ENCODE peak calls at places on chromosomes 12 and 14, in four cellular contexts. L, Z, W and B are unnamed samples.

GRCh38 chr12:70885952-70886351 is 34.6 kb downstream of the PTPRR start:
- DNase-seq in L (no peak), Z (peak), W (no peak), B (no peak)

GRCh38 chr12:28023156-28023887 is 50.8 kb upstream of the PTHLH start:
- DNase-seq in L (no peak), Z (peak), W (no peak), B (peak)

GRCh38 chr14:102474934-102475333 is 34.6 kb downstream of the ANKRD9 start:
- DNase-seq in L (no peak), Z (no peak), W (peak), B (no peak)

GRCh38 chr14:76977793-76978730 is 50.4 kb downstream of the IRF2BPL start:
- DNase-seq in L (no peak), Z (peak), W (peak), B (peak)

GRCh38 chr12:71061451-71061850 is 96.3 kb downstream of the TSPAN8 start:
- DNase-seq in L (no peak), Z (no peak), W (no peak), B (no peak)

GRCh38 chr14:36717363-36717762 is 55.7 kb downstream of the PAX9 start:
- DNase-seq in L (no peak), Z (no peak), W (no peak), B (no peak)

GRCh38 chr14:32883189-32883588 is 55.5 kb upstream of the NPAS3 start:
- DNase-seq in L (no peak), Z (peak), W (no peak), B (peak)

GRCh38 chr12:12398026-12398859 is 41.4 kb downstream of the BORCS5 start:
- DNase-seq in L (peak), Z (peak), W (peak), B (peak)

GRCh38 chr14:59679872-59680271 is 103.3 kb upstream of the CCDC175 start:
- DNase-seq in L (no peak), Z (peak), W (no peak), B (peak)

GRCh38 chr14:41154143-41154807 is 452.4 kb upstream of the LRFN5 start:
- DNase-seq in L (no peak), Z (no peak), W (no peak), B (no peak)

GRCh38 chr12:46492471-46493351 is 120.1 kb upstream of the SLC38A2 start:
- DNase-seq in L (no peak), Z (peak), W (no peak), B (peak)

GRCh38 chr12:107369679-107370078 is 276.3 kb upstream of the CRY1 start:
- DNase-seq in L (no peak), Z (no peak), W (no peak), B (no peak)

GRCh38 chr14:31127690-31128089 is 79.9 kb downstream of the HECTD1 start:
- DNase-seq in L (no peak), Z (no peak), W (no peak), B (peak)

GRCh38 chr12:75706786-75707605 is 195.6 kb upstream of the KRR1 start:
- DNase-seq in L (no peak), Z (peak), W (no peak), B (peak)

GRCh38 chr12:2177751-2178150 is 125.0 kb downstream of the CACNA1C start:
- DNase-seq in L (no peak), Z (no peak), W (no peak), B (no peak)

GRCh38 chr12:106581543-106582263 is 1.1 kb upstream of the RFX4 start:
- DNase-seq in L (no peak), Z (no peak), W (no peak), B (peak)

GRCh38 chr12:119016715-119017114 is 35.4 kb downstream of the SRRM4 start:
- DNase-seq in L (no peak), Z (no peak), W (no peak), B (no peak)

GRCh38 chr14:100146548-100147091 is 12.8 kb downstream of the DEGS2 start:
- DNase-seq in L (no peak), Z (no peak), W (peak), B (no peak)

GRCh38 chr12:76356094-76356493 is 7.9 kb upstream of the BBS10 start:
- DNase-seq in L (no peak), Z (no peak), W (no peak), B (no peak)

GRCh38 chr14:88895116-88895515 is 70.7 kb downstream of the TTC8 start:
- DNase-seq in L (no peak), Z (peak), W (no peak), B (peak)

GRCh38 chr14:70655110-70655826 is 13.6 kb downstream of the TTC9 start:
- DNase-seq in L (no peak), Z (no peak), W (peak), B (peak)

GRCh38 chr14:35669782-35670181 is 135.8 kb downstream of the INSM2 start:
- DNase-seq in L (no peak), Z (peak), W (no peak), B (peak)

GRCh38 chr12:87116778-87117177 is 860.6 kb upstream of the MGAT4C start:
- DNase-seq in L (no peak), Z (no peak), W (no peak), B (peak)

GRCh38 chr12:25591132-25591531 is 38.0 kb upstream of the LMNTD1 start:
- DNase-seq in L (no peak), Z (no peak), W (no peak), B (peak)

GRCh38 chr12:120800665-120801064 is 75.0 kb downstream of the ACADS start:
- DNase-seq in L (no peak), Z (no peak), W (no peak), B (peak)

GRCh38 chr12:131369094-131369845 is 341.6 kb upstream of the SFSWAP start:
- DNase-seq in L (no peak), Z (no peak), W (no peak), B (no peak)

GRCh38 chr12:99390707-99391106 is 256.8 kb upstream of the GARIN6 start:
- DNase-seq in L (no peak), Z (no peak), W (no peak), B (no peak)

GRCh38 chr14:99252940-99253868 is 18.8 kb downstream of the BCL11B start:
- DNase-seq in L (no peak), Z (no peak), W (no peak), B (no peak)

GRCh38 chr12:65590318-65590717 is 234.0 kb upstream of the HMGA2 start:
- DNase-seq in L (no peak), Z (no peak), W (no peak), B (peak)

GRCh38 chr14:58920230-58920629 is 268.2 kb upstream of the DAAM1 start:
- DNase-seq in L (no peak), Z (no peak), W (no peak), B (no peak)

GRCh38 chr12:40032433-40033259 is 73.2 kb downstream of the SLC2A13 start:
- DNase-seq in L (no peak), Z (no peak), W (no peak), B (peak)

GRCh38 chr14:88248606-88249005 is 74.5 kb downstream of the KCNK10 start:
- DNase-seq in L (no peak), Z (peak), W (no peak), B (peak)

GRCh38 chr12:115626210-115626609 is 651.3 kb downstream of the MED13L start:
- DNase-seq in L (no peak), Z (no peak), W (no peak), B (no peak)

GRCh38 chr12:68222336-68222735 is 3.3 kb downstream of the IL26 start:
- DNase-seq in L (no peak), Z (peak), W (no peak), B (peak)

DNA sequence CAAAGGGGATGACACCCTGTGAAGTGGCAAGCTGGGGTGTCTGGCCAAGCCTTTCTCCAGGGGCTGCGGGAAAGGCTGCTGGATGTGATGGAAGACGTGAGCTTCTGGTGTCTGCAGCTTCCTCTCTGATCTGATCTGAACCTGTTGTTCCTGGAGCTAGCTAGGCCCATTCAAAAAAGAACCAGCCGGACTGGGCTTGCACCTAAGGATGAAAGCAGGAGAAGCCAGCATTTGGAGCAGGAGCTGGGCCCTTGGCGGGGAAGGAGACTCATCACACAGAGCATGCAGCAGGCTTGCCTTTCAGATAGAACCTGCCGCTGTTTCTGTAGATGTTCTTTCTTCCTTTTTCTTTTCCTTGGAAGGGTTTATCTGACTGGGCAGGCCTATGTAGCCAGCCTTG is 9.5 kb downstream of the RPH3A start:
- DNase-seq in L (no peak), Z (no peak), W (no peak), B (no peak)
- TF ChIP-seq CTCF in L (no peak), Z (no peak), W (no peak), B (no peak)

DNA sequence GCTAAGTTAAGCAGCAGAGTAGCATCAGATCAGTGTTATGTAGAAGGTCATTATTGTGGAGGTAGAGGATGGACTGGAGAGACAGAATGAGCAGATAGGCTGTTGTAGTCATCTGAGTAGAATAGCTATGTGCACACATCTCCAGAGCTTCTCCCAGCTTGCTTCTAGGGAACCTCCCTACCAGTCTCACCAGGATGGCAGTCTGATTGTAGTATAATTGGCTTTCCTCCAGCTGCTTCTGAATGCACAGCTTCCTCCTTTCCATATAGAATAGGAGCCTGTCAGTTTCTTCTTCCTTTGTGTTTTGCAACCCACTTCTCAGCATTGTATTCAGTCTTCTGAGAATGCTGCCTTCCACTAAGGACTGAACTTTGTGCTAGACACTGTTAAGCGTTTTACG is 2.1 kb upstream of the CSAD start:
- DNase-seq in L (no peak), Z (no peak), W (no peak), B (no peak)
- H3K4me3 ChIP-seq in L (peak), Z (no peak), W (no peak), B (no peak)

GRCh38 chr14:104933721-104934379 is 9.2 kb downstream of the PLD4 start:
- DNase-seq in L (peak), Z (no peak), W (no peak), B (no peak)
- TF ChIP-seq CTCF in L (no peak), Z (no peak), W (no peak), B (no peak)

GRCh38 chr12:31897791-31898503 is 61.3 kb upstream of the RESF1 start:
- DNase-seq in L (no peak), Z (peak), W (peak), B (peak)
- H3K4me3 ChIP-seq in L (no peak), Z (no peak), W (no peak), B (no peak)

DNA sequence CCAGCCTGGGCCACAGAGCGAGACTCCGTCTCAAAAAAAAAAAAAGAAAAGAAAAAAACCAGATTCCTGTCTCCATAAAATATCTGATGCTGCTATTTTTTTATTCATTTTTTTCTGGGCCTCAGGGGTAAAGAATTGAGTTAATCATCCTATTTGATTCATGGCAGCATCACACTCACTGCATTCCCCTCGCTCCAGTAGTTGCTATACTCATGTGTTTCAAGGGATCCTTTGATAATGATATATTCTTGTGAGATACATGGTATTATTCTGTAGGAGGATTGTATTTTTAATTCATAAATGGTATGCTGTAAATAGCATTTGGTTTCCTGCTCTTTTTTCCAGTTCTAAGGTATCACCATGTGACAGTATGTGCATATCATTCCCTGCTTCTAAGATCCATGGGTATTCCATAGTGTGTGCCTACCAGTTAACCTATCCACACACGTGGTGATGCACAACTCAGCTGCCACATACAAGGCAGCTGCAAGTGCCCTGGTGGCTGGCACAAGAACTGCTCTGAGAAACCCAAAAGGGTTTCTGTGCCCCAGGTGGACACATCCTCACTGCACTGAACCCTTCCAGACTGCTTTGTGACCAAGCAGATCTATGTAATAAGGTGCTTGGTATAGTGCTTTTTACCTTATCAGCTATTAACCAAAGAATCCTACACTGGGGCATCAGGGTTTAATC is 74.7 kb downstream of the ZFP36L1 start:
- DNase-seq in L (no peak), Z (peak), W (no peak), B (peak)
- TF ChIP-seq CTCF in L (no peak), Z (peak), W (peak), B (peak)

GRCh38 chr12:52249511-52250047 is 16.5 kb downstream of the KRT7 start:
- DNase-seq in L (no peak), Z (no peak), W (no peak), B (no peak)

GRCh38 chr12:52249041-52249461 is 16.0 kb downstream of the KRT7 start:
- DNase-seq in L (no peak), Z (no peak), W (no peak), B (no peak)

GRCh38 chr12:52251367-52252055 is 18.5 kb downstream of the KRT7 start:
- DNase-seq in L (no peak), Z (no peak), W (no peak), B (no peak)

GRCh38 chr12:52248541-52249035 is 15.5 kb downstream of the KRT7 start:
- DNase-seq in L (no peak), Z (no peak), W (no peak), B (no peak)

GRCh38 chr12:52250048-52250990 is 17.3 kb downstream of the KRT7 start:
- DNase-seq in L (no peak), Z (no peak), W (no peak), B (no peak)
- H3K4me3 ChIP-seq in L (no peak), Z (no peak), W (no peak), B (no peak)